ENCODE peak calls at places on chromosomes 7 and 10, in six cellular contexts. One of them, this sample, is unnamed.
A peak's percentile ranks its signal among the peaks of the same experiment; 100 is the strongest.

GRCh38 chr10:44929356-44930113 is 18.4 kb downstream of the TMEM72 start:
- DNase-seq in B cell: no peak
- DNase-seq in Calu3: no peak
- DNase-seq in endothelial cell of umbilical vein: no peak
- DNase-seq in GM12865: no peak
- DNase-seq in AG04449: no peak
- DNase-seq in this sample: no peak

GRCh38 chr7:69780377-69780776 is 182.1 kb downstream of the AUTS2 start:
- DNase-seq in B cell: no peak
- DNase-seq in endothelial cell of umbilical vein: no peak
- DNase-seq in GM12865: no peak
- DNase-seq in Calu3: no peak
- DNase-seq in AG04449: no peak
- DNase-seq in this sample: no peak

GRCh38 chr7:84188811-84189405 is 5.7 kb downstream of the SEMA3A start:
- DNase-seq in endothelial cell of umbilical vein: peak; percentile 66
- DNase-seq in Calu3: no peak
- DNase-seq in B cell: no peak
- DNase-seq in GM12865: no peak
- DNase-seq in AG04449: no peak
- DNase-seq in this sample: no peak

GRCh38 chr7:152663101-152663740 is 12.7 kb downstream of the XRCC2 start:
- DNase-seq in GM12865: no peak
- DNase-seq in endothelial cell of umbilical vein: no peak
- DNase-seq in B cell: no peak
- DNase-seq in Calu3: no peak
- DNase-seq in AG04449: no peak
- DNase-seq in this sample: no peak

GRCh38 chr7:41013117-41013516 is 689.8 kb downstream of the INHBA start:
- DNase-seq in B cell: no peak
- DNase-seq in endothelial cell of umbilical vein: no peak
- DNase-seq in Calu3: no peak
- DNase-seq in AG04449: no peak
- DNase-seq in GM12865: no peak
- DNase-seq in this sample: no peak

GRCh38 chr7:4739528-4739992 is 35.9 kb upstream of the AP5Z1 start:
- DNase-seq in B cell: peak; percentile 42
- DNase-seq in AG04449: no peak
- DNase-seq in GM12865: peak; percentile 64
- DNase-seq in endothelial cell of umbilical vein: no peak
- DNase-seq in Calu3: no peak
- DNase-seq in this sample: no peak

GRCh38 chr10:29949411-29950011 is 109.9 kb downstream of the JCAD start:
- DNase-seq in Calu3: peak; percentile 15
- DNase-seq in GM12865: peak; percentile 62
- DNase-seq in AG04449: peak; percentile 95
- DNase-seq in endothelial cell of umbilical vein: peak; percentile 98
- DNase-seq in B cell: no peak
- DNase-seq in this sample: no peak

GRCh38 chr10:22685926-22686325 is 28.5 kb downstream of the PIP4K2A start:
- DNase-seq in Calu3: no peak
- DNase-seq in GM12865: no peak
- DNase-seq in AG04449: no peak
- DNase-seq in endothelial cell of umbilical vein: peak; percentile 18
- DNase-seq in B cell: no peak
- DNase-seq in this sample: no peak

GRCh38 chr7:99794585-99795502 is 10.9 kb upstream of the CYP3A4 start:
- DNase-seq in AG04449: no peak
- DNase-seq in endothelial cell of umbilical vein: no peak
- DNase-seq in Calu3: no peak
- DNase-seq in GM12865: no peak
- DNase-seq in B cell: no peak
- DNase-seq in this sample: no peak

GRCh38 chr10:131419797-131420196 is 108.3 kb upstream of the TCERG1L start:
- DNase-seq in B cell: no peak
- DNase-seq in AG04449: no peak
- DNase-seq in endothelial cell of umbilical vein: no peak
- DNase-seq in Calu3: no peak
- DNase-seq in GM12865: no peak
- DNase-seq in this sample: no peak

GRCh38 chr7:13321321-13321720 is 633.9 kb downstream of the ARL4A start:
- DNase-seq in endothelial cell of umbilical vein: no peak
- DNase-seq in AG04449: no peak
- DNase-seq in B cell: no peak
- DNase-seq in Calu3: no peak
- DNase-seq in GM12865: no peak
- DNase-seq in this sample: no peak

GRCh38 chr7:68684246-68684850 is 913.9 kb upstream of the AUTS2 start:
- DNase-seq in endothelial cell of umbilical vein: no peak
- DNase-seq in B cell: no peak
- DNase-seq in Calu3: no peak
- DNase-seq in GM12865: no peak
- DNase-seq in AG04449: no peak
- DNase-seq in this sample: no peak

GRCh38 chr7:130385600-130386066 is 5.3 kb downstream of the CPA1 start:
- DNase-seq in B cell: no peak
- DNase-seq in AG04449: no peak
- DNase-seq in endothelial cell of umbilical vein: no peak
- DNase-seq in Calu3: no peak
- DNase-seq in GM12865: no peak
- DNase-seq in this sample: no peak

GRCh38 chr7:787332-788240 is 44.7 kb upstream of the SUN1 start:
- DNase-seq in GM12865: no peak
- DNase-seq in endothelial cell of umbilical vein: no peak
- DNase-seq in AG04449: no peak
- DNase-seq in Calu3: no peak
- DNase-seq in B cell: no peak
- DNase-seq in this sample: peak; percentile 38

GRCh38 chr10:47374611-47375536 is 9.2 kb downstream of the ZNF488 start:
- DNase-seq in endothelial cell of umbilical vein: no peak
- DNase-seq in GM12865: no peak
- DNase-seq in AG04449: peak; percentile 33
- DNase-seq in B cell: no peak
- DNase-seq in Calu3: no peak
- DNase-seq in this sample: no peak

GRCh38 chr7:151062399-151063211 is 3.2 kb downstream of the SLC4A2 start:
- DNase-seq in GM12865: no peak
- DNase-seq in AG04449: no peak
- DNase-seq in B cell: no peak
- DNase-seq in Calu3: peak; percentile 74
- DNase-seq in endothelial cell of umbilical vein: no peak
- DNase-seq in this sample: no peak

GRCh38 chr10:91090761-91091529 is 129.5 kb upstream of the PCGF5 start:
- DNase-seq in Calu3: no peak
- DNase-seq in AG04449: no peak
- DNase-seq in endothelial cell of umbilical vein: no peak
- DNase-seq in GM12865: peak; percentile 54
- DNase-seq in B cell: no peak
- DNase-seq in this sample: peak; percentile 24

GRCh38 chr7:3564231-3564630 is 263.2 kb downstream of the SDK1 start:
- DNase-seq in GM12865: no peak
- DNase-seq in endothelial cell of umbilical vein: no peak
- DNase-seq in Calu3: no peak
- DNase-seq in AG04449: no peak
- DNase-seq in B cell: no peak
- DNase-seq in this sample: no peak

GRCh38 chr10:116608683-116609594 is 11.8 kb upstream of the PNLIPRP2 start:
- DNase-seq in B cell: no peak
- DNase-seq in Calu3: no peak
- DNase-seq in endothelial cell of umbilical vein: no peak
- DNase-seq in AG04449: no peak
- DNase-seq in GM12865: no peak
- DNase-seq in this sample: no peak

GRCh38 chr7:127253289-127254162 is 785 bp upstream of the GRM8 start:
- DNase-seq in AG04449: peak; percentile 2
- DNase-seq in GM12865: peak; percentile 60
- DNase-seq in Calu3: peak; percentile 76
- DNase-seq in B cell: peak; percentile 75
- DNase-seq in endothelial cell of umbilical vein: peak; percentile 66
- DNase-seq in this sample: peak; percentile 84

GRCh38 chr7:1729773-1730172 is 59.7 kb downstream of the ELFN1 start:
- DNase-seq in Calu3: no peak
- DNase-seq in B cell: no peak
- DNase-seq in GM12865: no peak
- DNase-seq in AG04449: no peak
- DNase-seq in endothelial cell of umbilical vein: no peak
- DNase-seq in this sample: no peak

GRCh38 chr7:72818663-72819366 is 9.2 kb downstream of the TYW1B start:
- DNase-seq in B cell: no peak
- DNase-seq in endothelial cell of umbilical vein: no peak
- DNase-seq in Calu3: no peak
- DNase-seq in AG04449: no peak
- DNase-seq in GM12865: no peak
- DNase-seq in this sample: no peak
- TF ChIP-seq CTCF in B cell: no peak
- TF ChIP-seq CTCF in endothelial cell of umbilical vein: no peak
- TF ChIP-seq CTCF in Calu3: no peak
- TF ChIP-seq CTCF in AG04449: no peak
- TF ChIP-seq CTCF in GM12865: no peak
- TF ChIP-seq CTCF in this sample: no peak

DNA sequence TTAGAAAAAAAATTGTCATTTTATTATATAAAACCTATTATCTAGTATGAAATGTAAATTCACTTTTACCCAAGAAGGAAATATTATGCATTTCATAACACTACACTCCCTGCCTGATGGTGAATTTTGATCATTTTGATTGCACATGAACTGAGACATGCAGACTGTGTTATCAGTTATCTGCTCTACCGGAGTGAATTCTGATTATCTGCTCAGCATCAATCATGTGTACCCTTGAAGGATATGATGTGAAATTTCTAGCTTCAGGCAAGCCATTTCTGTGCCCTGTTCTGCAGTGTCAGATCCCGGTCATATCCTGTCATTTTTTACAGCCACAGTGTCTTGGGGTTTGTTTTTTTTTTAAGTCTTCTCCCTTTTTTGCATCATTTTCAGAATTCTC is 85.0 kb upstream of the FGL2 start:
- DNase-seq in endothelial cell of umbilical vein: no peak
- DNase-seq in Calu3: no peak
- DNase-seq in B cell: no peak
- DNase-seq in GM12865: no peak
- DNase-seq in AG04449: no peak
- DNase-seq in this sample: no peak
- TF ChIP-seq CTCF in endothelial cell of umbilical vein: no peak
- TF ChIP-seq CTCF in Calu3: no peak
- TF ChIP-seq CTCF in B cell: no peak
- TF ChIP-seq CTCF in GM12865: no peak
- TF ChIP-seq CTCF in AG04449: no peak
- TF ChIP-seq CTCF in this sample: no peak

DNA sequence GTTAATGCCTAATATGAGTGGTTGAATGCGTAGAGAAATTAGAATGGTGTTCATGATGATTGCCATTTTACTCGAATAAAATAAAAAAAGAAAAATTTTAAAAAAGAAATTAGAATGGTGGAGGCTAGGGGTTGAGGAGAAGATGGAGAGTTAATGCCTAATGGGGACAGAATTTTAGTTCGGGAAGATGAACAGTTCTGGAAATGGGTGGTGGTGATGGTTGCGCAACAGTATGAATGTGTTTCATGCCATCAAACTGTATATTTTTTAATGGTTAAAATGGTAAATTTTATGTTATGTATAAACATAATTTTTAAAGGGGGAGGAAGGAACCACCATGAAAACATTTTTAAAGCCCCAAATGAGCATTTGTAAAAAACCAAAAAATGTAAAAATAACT is 140.1 kb upstream of the AGK start:
- DNase-seq in B cell: no peak
- DNase-seq in Calu3: no peak
- DNase-seq in GM12865: no peak
- DNase-seq in endothelial cell of umbilical vein: no peak
- DNase-seq in AG04449: no peak
- DNase-seq in this sample: no peak
- TF ChIP-seq CTCF in B cell: no peak
- TF ChIP-seq CTCF in Calu3: no peak
- TF ChIP-seq CTCF in GM12865: no peak
- TF ChIP-seq CTCF in endothelial cell of umbilical vein: no peak
- TF ChIP-seq CTCF in AG04449: no peak
- TF ChIP-seq CTCF in this sample: no peak

DNA sequence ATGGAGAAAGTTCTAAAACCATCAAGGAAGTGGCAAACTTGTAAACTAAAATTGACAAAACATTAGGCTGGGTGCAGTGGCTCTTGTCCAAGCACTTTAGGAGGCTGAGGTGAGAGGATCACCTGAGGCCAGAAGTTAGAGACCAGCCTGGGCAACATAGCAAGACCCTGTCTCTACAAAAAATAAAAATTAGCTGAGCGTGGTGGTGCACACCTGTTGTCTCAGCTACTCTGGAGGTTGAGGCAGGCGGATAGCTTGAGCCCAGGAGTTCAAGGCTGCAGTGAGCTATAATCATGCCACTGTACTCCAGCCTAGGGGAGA is 29.4 kb upstream of the HNRNPH3 start:
- DNase-seq in GM12865: no peak
- DNase-seq in Calu3: no peak
- DNase-seq in B cell: no peak
- DNase-seq in AG04449: no peak
- DNase-seq in endothelial cell of umbilical vein: no peak
- DNase-seq in this sample: no peak
- TF ChIP-seq CTCF in GM12865: no peak
- TF ChIP-seq CTCF in Calu3: no peak
- TF ChIP-seq CTCF in B cell: peak; percentile 5
- TF ChIP-seq CTCF in AG04449: no peak
- TF ChIP-seq CTCF in endothelial cell of umbilical vein: no peak
- TF ChIP-seq CTCF in this sample: no peak

GRCh38 chr10:77191324-77192049 is 446.1 kb downstream of the KCNMA1 start:
- DNase-seq in AG04449: no peak
- DNase-seq in endothelial cell of umbilical vein: no peak
- DNase-seq in GM12865: no peak
- DNase-seq in B cell: no peak
- DNase-seq in Calu3: no peak
- DNase-seq in this sample: no peak

GRCh38 chr10:77189056-77189455 is 448.6 kb downstream of the KCNMA1 start:
- DNase-seq in AG04449: no peak
- DNase-seq in GM12865: no peak
- DNase-seq in Calu3: no peak
- DNase-seq in B cell: no peak
- DNase-seq in endothelial cell of umbilical vein: no peak
- DNase-seq in this sample: no peak

GRCh38 chr10:77192402-77192801 is 445.2 kb downstream of the KCNMA1 start:
- DNase-seq in GM12865: no peak
- DNase-seq in Calu3: no peak
- DNase-seq in AG04449: no peak
- DNase-seq in B cell: no peak
- DNase-seq in endothelial cell of umbilical vein: no peak
- DNase-seq in this sample: no peak

GRCh38 chr10:77188511-77188910 is 449.1 kb downstream of the KCNMA1 start:
- DNase-seq in AG04449: no peak
- DNase-seq in endothelial cell of umbilical vein: no peak
- DNase-seq in GM12865: no peak
- DNase-seq in Calu3: no peak
- DNase-seq in B cell: no peak
- DNase-seq in this sample: no peak

DNA sequence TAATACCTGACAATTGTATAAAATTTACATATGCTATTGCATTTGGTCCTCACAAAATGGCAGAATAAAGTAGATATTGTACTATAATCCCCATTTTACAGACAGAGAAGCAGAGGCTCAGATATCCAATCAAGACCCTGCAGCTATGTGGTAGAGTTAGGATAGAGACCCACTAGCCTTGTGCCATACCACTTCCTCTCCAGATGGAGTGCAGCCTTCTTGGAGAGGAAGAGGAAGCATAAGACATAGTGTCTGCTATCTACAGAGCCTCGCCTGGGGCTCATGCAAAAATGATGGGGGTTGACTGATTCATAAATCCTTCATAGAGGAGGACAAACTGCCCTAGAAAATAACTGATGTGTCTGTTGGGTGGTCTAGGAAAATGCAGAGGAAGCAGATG is 447.3 kb downstream of the KCNMA1 start:
- DNase-seq in endothelial cell of umbilical vein: no peak
- DNase-seq in Calu3: no peak
- DNase-seq in AG04449: no peak
- DNase-seq in B cell: no peak
- DNase-seq in GM12865: no peak
- DNase-seq in this sample: no peak
- TF ChIP-seq CTCF in endothelial cell of umbilical vein: no peak
- TF ChIP-seq CTCF in Calu3: no peak
- TF ChIP-seq CTCF in AG04449: no peak
- TF ChIP-seq CTCF in B cell: no peak
- TF ChIP-seq CTCF in GM12865: no peak
- TF ChIP-seq CTCF in this sample: no peak